ENCODE peak calls at places on chromosomes 16 and 17, in eight cellular contexts. Z, F, H, L, W, P, S and V are unnamed samples.
A peak's percentile ranks its signal among the peaks of the same experiment; 100 is the strongest.

GRCh38 chr17:18261146-18261515 is 669 bp downstream of the MIEF2 start:
- DNase-seq in Z (peak; percentile 82), F (peak; percentile 66), H (peak; percentile 85), L (peak; percentile 81), W (peak; percentile 39), P (no peak), S (peak; percentile 92), V (peak; percentile 86)

GRCh38 chr17:17206913-17207368 is 808 bp upstream of the PLD6 start:
- DNase-seq in Z (no peak), F (no peak), H (no peak), L (peak; percentile 52), W (no peak), P (no peak), S (no peak), V (no peak)

GRCh38 chr17:35865412-35866355 is 3.0 kb downstream of the HEATR9 start:
- DNase-seq in Z (peak; percentile 47), F (no peak), H (no peak), L (peak; percentile 39), W (peak; percentile 75), P (no peak), S (no peak), V (no peak)

GRCh38 chr16:56189990-56190902 is 1.0 kb upstream of the GNAO1 start:
- DNase-seq in Z (no peak), F (no peak), H (no peak), L (peak; percentile 13), W (no peak), P (no peak), S (peak; percentile 34), V (peak; percentile 17)

GRCh38 chr17:57461082-57461481 is 204.8 kb downstream of the MSI2 start:
- DNase-seq in Z (peak; percentile 65), F (no peak), H (no peak), L (peak; percentile 58), W (peak; percentile 51), P (no peak), S (no peak), V (no peak)

GRCh38 chr16:30922960-30923535 is 324 bp upstream of the FBXL19 start:
- DNase-seq in Z (peak; percentile 100), F (peak; percentile 100), H (peak; percentile 97), L (peak; percentile 100), W (peak; percentile 99), P (peak; percentile 98), S (peak; percentile 100), V (peak; percentile 99)

GRCh38 chr16:836221-836620 is 35.7 kb upstream of the GNG13 start:
- DNase-seq in Z (no peak), F (no peak), H (no peak), L (no peak), W (no peak), P (no peak), S (no peak), V (no peak)

GRCh38 chr17:75034236-75034908 is 12.4 kb downstream of the ATP5PD start:
- DNase-seq in Z (peak; percentile 88), F (peak; percentile 88), H (peak; percentile 81), L (peak; percentile 88), W (peak; percentile 88), P (no peak), S (peak; percentile 89), V (peak; percentile 90)

GRCh38 chr16:11273721-11274324 is 394 bp upstream of the PRM3 start:
- DNase-seq in Z (no peak), F (no peak), H (no peak), L (no peak), W (no peak), P (no peak), S (no peak), V (no peak)

GRCh38 chr16:21265104-21265825 is 12.8 kb downstream of the CRYM start:
- DNase-seq in Z (peak; percentile 31), F (no peak), H (no peak), L (peak; percentile 86), W (no peak), P (no peak), S (peak; percentile 81), V (peak; percentile 74)

GRCh38 chr17:55735784-55736405 is 13.2 kb upstream of the TMEM100 start:
- DNase-seq in Z (peak; percentile 67), F (peak; percentile 20), H (peak; percentile 30), L (peak; percentile 82), W (peak; percentile 77), P (no peak), S (no peak), V (no peak)

GRCh38 chr17:65121916-65122821 is 15.0 kb upstream of the RGS9 start:
- DNase-seq in Z (peak; percentile 56), F (peak; percentile 20), H (no peak), L (no peak), W (no peak), P (no peak), S (no peak), V (no peak)

GRCh38 chr16:19912445-19913305 is 28.0 kb upstream of the GPRC5B start:
- DNase-seq in Z (peak; percentile 78), F (no peak), H (no peak), L (peak; percentile 90), W (peak; percentile 83), P (no peak), S (no peak), V (no peak)

GRCh38 chr17:72342582-72343527 is 222.0 kb downstream of the SOX9 start:
- DNase-seq in Z (no peak), F (no peak), H (no peak), L (peak; percentile 65), W (peak; percentile 43), P (no peak), S (peak; percentile 45), V (peak; percentile 14)

GRCh38 chr16:66924527-66925321 is 611 bp downstream of the RRAD start:
- DNase-seq in Z (no peak), F (peak; percentile 67), H (peak; percentile 81), L (peak; percentile 63), W (no peak), P (no peak), S (peak; percentile 71), V (no peak)
- H3K4me3 ChIP-seq in Z (peak overlapping the region; percentile 46), F (peak overlapping the region; percentile 29), H (peak overlapping the region; percentile 51), L (peak overlapping the region; percentile 51), W (peak overlapping the region; percentile 21), P (peak overlapping the region; percentile 45), S (peak overlapping the region; percentile 65), V (peak overlapping the region; percentile 56)

DNA sequence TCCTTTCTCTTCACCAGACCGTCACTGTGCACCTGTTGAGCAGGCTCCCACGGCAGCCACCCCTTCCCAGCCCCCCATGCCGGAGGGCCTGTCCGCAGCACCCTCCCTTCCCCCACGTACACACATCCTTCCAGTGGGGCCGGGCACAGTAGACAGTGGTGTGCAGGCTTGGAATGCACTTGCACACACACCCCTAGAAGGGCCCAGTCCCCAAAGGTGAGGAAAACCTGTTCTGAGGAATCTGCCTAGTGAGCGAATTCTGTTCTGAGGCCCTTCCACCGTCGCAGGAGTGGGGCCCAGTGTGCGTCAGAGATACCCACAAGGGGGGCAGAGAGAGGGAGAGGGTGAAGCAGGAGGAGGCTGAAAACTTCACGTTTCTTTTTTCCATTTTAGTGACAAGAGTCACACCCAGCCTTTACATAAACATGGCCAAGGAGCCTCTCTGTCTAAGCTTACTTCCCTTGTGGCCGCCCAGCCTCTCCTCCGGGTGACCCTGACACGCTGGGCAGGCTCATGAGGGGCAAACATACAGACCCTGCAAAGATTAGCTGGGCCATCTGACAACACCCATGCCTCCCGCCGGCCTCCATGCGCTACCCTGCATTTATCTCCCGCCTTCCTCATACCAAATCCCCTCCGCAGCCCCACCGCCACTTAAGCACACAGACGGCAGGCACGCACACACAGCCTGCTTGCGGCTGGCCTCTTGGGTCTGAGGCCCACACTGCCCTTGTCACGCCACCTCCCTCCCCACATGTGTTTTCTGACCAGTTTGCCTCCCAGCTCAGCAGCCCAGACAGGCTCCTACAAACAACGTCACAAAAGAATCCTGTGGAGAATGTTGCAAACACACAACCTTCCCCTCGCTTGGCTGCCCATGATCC is 1.8 kb downstream of the ZBTB4 start:
- DNase-seq in Z (peak; percentile 76), F (peak; percentile 28), H (no peak), L (peak; percentile 92), W (peak; percentile 83), P (peak; percentile 87), S (peak; percentile 59), V (peak; percentile 41)
- H3K4me3 ChIP-seq in Z (peak overlapping the region; percentile 94), F (peak overlapping the region; percentile 70), H (peak overlapping the region; percentile 82), L (peak overlapping the region; percentile 79), W (peak overlapping the region; percentile 68), P (peak overlapping the region; percentile 85), S (peak overlapping the region; percentile 90), V (peak overlapping the region; percentile 97)

GRCh38 chr16:23757116-23757515 is 2.3 kb downstream of the CHP2 start:
- DNase-seq in Z (no peak), F (no peak), H (no peak), L (no peak), W (no peak), P (no peak), S (no peak), V (no peak)

GRCh38 chr16:23757937-23758619 is 3.3 kb downstream of the CHP2 start:
- DNase-seq in Z (no peak), F (no peak), H (no peak), L (no peak), W (no peak), P (no peak), S (no peak), V (no peak)

GRCh38 chr16:23755484-23755809 is 621 bp downstream of the CHP2 start:
- DNase-seq in Z (no peak), F (peak; percentile 24), H (no peak), L (no peak), W (no peak), P (no peak), S (no peak), V (no peak)

GRCh38 chr16:23753908-23754593 is 775 bp upstream of the CHP2 start:
- DNase-seq in Z (no peak), F (no peak), H (no peak), L (no peak), W (no peak), P (no peak), S (no peak), V (no peak)

DNA sequence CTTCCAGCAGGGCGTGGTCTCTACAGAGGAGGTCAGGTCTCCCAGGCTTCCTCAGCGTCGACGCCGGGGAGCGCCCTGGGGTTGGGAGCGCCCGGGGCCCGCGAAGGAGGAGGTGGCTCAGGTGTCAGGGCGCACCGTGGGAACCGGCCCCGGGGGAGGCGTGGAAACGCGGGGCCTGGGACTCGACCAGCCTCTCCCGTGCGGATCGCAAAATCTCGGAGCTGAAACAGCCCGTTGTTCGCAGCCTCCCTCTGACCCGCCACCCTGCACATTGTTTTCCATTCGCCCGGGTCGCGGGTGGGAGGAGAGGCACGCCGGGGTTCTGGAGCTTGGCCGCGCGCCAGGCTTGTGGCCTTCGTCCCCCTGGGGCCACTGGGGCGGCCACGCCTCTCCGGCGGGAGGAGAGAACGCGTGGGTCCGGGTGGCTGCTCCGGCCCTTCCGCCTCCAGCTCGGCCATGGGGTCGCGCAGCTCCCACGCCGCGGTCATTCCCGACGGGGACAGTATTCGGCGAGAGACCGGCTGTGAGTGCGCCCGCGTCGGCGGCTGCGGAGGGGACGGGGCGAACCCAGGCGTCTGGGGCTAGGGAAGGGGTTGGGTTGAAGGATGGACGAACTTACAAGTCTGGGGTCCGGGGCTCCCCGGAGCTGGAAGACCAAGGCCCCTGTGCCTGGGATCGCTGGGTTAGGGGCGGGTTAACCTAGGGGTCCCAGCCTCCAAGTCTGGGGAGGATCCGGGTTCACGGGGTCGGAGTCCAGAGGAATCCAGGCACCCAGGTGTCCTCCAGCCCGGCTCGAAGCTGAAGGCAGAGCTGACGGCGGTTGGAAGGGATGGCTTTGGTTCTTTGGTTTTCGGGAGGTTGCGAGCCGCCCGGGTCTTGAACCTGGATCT is at the start of gene CHP2:
- DNase-seq in Z (peak; percentile 42), F (peak; percentile 86), H (no peak), L (no peak), W (no peak), P (no peak), S (peak; percentile 26), V (peak; percentile 11)
- H3K4me3 ChIP-seq in Z (peak within 1 kb of the TSS; percentile 41), F (peak within 1 kb of the TSS; percentile 41), H (peak within 1 kb of the TSS; percentile 33), L (no peak within 1 kb of the TSS), W (no peak within 1 kb of the TSS), P (no peak within 1 kb of the TSS), S (peak within 1 kb of the TSS; percentile 18), V (peak within 1 kb of the TSS; percentile 24)

GRCh38 chr17:47942568-47942967 is 1.2 kb downstream of the PNPO start:
- DNase-seq in Z (peak; percentile 38), F (no peak), H (no peak), L (no peak), W (no peak), P (no peak), S (no peak), V (no peak)
- H3K4me3 ChIP-seq in Z (peak overlapping the region; percentile 80), F (no peak overlapping the region), H (peak overlapping the region; percentile 71), L (peak overlapping the region; percentile 88), W (peak overlapping the region; percentile 86), P (peak overlapping the region; percentile 87), S (peak overlapping the region; percentile 98), V (no peak overlapping the region)